ENCODE peak calls at places on chromosome 16, in eight cellular contexts. F, I, O, X, C, H, R and Y are unnamed samples.

GRCh38 chr16:31810863-31811262 is 62.7 kb upstream of the ZNF267 start:
- DNase-seq in I (no peak), C (no peak), R (no peak), O (no peak), X (no peak), F (no peak), H (no peak), Y (no peak)

GRCh38 chr16:10947211-10947787 is 2.9 kb downstream of the CLEC16A start:
- DNase-seq in C (no peak), H (no peak), F (no peak), I (no peak), O (no peak), X (no peak), R (no peak), Y (no peak)

GRCh38 chr16:50683689-50684374 is 2.7 kb upstream of the SNX20 start:
- DNase-seq in R (peak), X (no peak), I (peak), F (peak), C (no peak), H (no peak), O (no peak), Y (no peak)

GRCh38 chr16:4855371-4855770 is 8.1 kb downstream of the UBN1 start:
- DNase-seq in F (no peak), O (no peak), X (no peak), I (no peak), H (no peak), C (no peak), R (no peak), Y (no peak)

GRCh38 chr16:30010817-30011504 is at the start of gene DOC2A:
- DNase-seq in I (no peak), C (no peak), X (peak), O (no peak), F (peak), R (peak), H (no peak), Y (peak)

GRCh38 chr16:84109598-84110325 is 7.0 kb downstream of the MBTPS1 start:
- DNase-seq in X (no peak), C (no peak), R (no peak), H (no peak), I (no peak), O (no peak), F (no peak), Y (no peak)

GRCh38 chr16:75074920-75075687 is 41.5 kb downstream of the LDHD start:
- DNase-seq in X (no peak), I (peak), H (peak), R (peak), F (peak), O (peak), C (no peak), Y (no peak)

GRCh38 chr16:17331071-17331521 is 139.7 kb downstream of the XYLT1 start:
- DNase-seq in I (no peak), X (no peak), O (no peak), R (no peak), H (no peak), F (no peak), C (no peak), Y (no peak)

GRCh38 chr16:66143422-66143821 is 223.1 kb upstream of the CDH5 start:
- DNase-seq in F (no peak), X (no peak), H (no peak), C (no peak), R (no peak), O (no peak), I (no peak), Y (no peak)

GRCh38 chr16:46787909-46788308 is 39.8 kb upstream of the MYLK3 start:
- DNase-seq in X (no peak), R (peak), O (no peak), C (no peak), H (no peak), I (no peak), F (no peak), Y (no peak)

GRCh38 chr16:87297918-87298631 is 19.1 kb downstream of the C16orf95 start:
- DNase-seq in F (no peak), I (peak), H (no peak), C (no peak), R (peak), O (no peak), X (no peak), Y (no peak)

GRCh38 chr16:2895813-2896212 is 12.8 kb downstream of the FLYWCH2 start:
- DNase-seq in I (no peak), F (no peak), X (no peak), C (peak), H (no peak), R (no peak), O (no peak), Y (no peak)

GRCh38 chr16:24730914-24731313 is 1.5 kb downstream of the TNRC6A start:
- DNase-seq in O (no peak), R (no peak), F (no peak), H (no peak), I (no peak), X (no peak), C (no peak), Y (no peak)

GRCh38 chr16:4213721-4214120 is 28.2 kb downstream of the SRL start:
- DNase-seq in X (no peak), C (no peak), H (no peak), F (no peak), I (no peak), O (peak), R (no peak), Y (no peak)

GRCh38 chr16:6725634-6726331 is 606.9 kb upstream of the RBFOX1 start:
- DNase-seq in C (peak), H (no peak), R (no peak), O (no peak), F (no peak), I (no peak), X (no peak), Y (peak)

GRCh38 chr16:51831595-51832352 is 680.7 kb upstream of the SALL1 start:
- DNase-seq in H (no peak), O (no peak), R (no peak), I (no peak), X (no peak), C (no peak), F (no peak), Y (no peak)

GRCh38 chr16:72427786-72428480 is 256.0 kb upstream of the PMFBP1 start:
- DNase-seq in C (no peak), H (no peak), I (no peak), F (no peak), X (no peak), R (no peak), O (no peak), Y (peak)

GRCh38 chr16:77922355-77922754 is 100.0 kb upstream of the CLEC3A start:
- DNase-seq in F (no peak), O (no peak), R (no peak), X (no peak), C (no peak), I (no peak), H (no peak), Y (no peak)

GRCh38 chr16:85028638-85029412 is 1.2 kb downstream of the KIAA0513 start:
- DNase-seq in R (peak), H (peak), C (no peak), I (peak), F (peak), X (no peak), O (peak), Y (no peak)

GRCh38 chr16:66902648-66903543 is 15.8 kb downstream of the CDH16 start:
- DNase-seq in R (no peak), F (no peak), X (no peak), O (no peak), I (no peak), C (no peak), H (no peak), Y (no peak)

GRCh38 chr16:5024632-5025031 is 9.1 kb downstream of the NAGPA start:
- DNase-seq in H (no peak), X (peak), F (no peak), R (no peak), O (no peak), I (no peak), C (peak), Y (no peak)

GRCh38 chr16:85798901-85799496 is 345 bp downstream of the EMC8 start:
- DNase-seq in X (no peak), C (peak), R (peak), I (peak), F (peak), O (peak), H (no peak), Y (no peak)

GRCh38 chr16:727291-727977 is 528 bp downstream of the HAGHL start:
- DNase-seq in C (no peak), F (peak), H (no peak), R (peak), I (no peak), O (no peak), X (no peak), Y (no peak)

GRCh38 chr16:50697881-50698767 is 4.7 kb downstream of the NOD2 start:
- DNase-seq in R (peak), I (peak), F (peak), C (no peak), H (no peak), O (peak), X (no peak), Y (no peak)

GRCh38 chr16:70809392-70810060 is 8.6 kb upstream of the VAC14 start:
- DNase-seq in F (no peak), C (no peak), X (no peak), R (peak), O (no peak), I (no peak), H (no peak), Y (no peak)

GRCh38 chr16:64008131-64008530 is 1113.7 kb downstream of the CDH11 start:
- DNase-seq in X (no peak), H (no peak), O (no peak), F (no peak), C (no peak), R (no peak), I (no peak), Y (no peak)

GRCh38 chr16:1453316-1453715 is 9.0 kb upstream of the CCDC154 start:
- DNase-seq in H (no peak), X (no peak), C (no peak), I (no peak), R (no peak), O (no peak), F (no peak), Y (no peak)

GRCh38 chr16:55439101-55439690 is 39.8 kb upstream of the MMP2 start:
- DNase-seq in H (no peak), F (no peak), R (no peak), C (no peak), I (no peak), X (no peak), O (peak), Y (no peak)

GRCh38 chr16:48064971-48065370 is 90.8 kb downstream of the ABCC12 start:
- DNase-seq in H (no peak), X (no peak), I (no peak), O (no peak), R (no peak), C (no peak), F (no peak), Y (no peak)

GRCh38 chr16:86059253-86060171 is 160.6 kb downstream of the IRF8 start:
- DNase-seq in H (no peak), O (peak), R (no peak), X (no peak), C (no peak), I (no peak), F (no peak), Y (no peak)

GRCh38 chr16:67720236-67720635 is 1.1 kb upstream of the GFOD2 start:
- DNase-seq in O (no peak), F (no peak), C (no peak), I (no peak), X (no peak), H (no peak), R (no peak), Y (no peak)

GRCh38 chr16:18059577-18059976 is 277.0 kb downstream of the NPIPA8 start:
- DNase-seq in C (no peak), H (no peak), I (no peak), X (no peak), F (no peak), R (no peak), O (no peak), Y (no peak)

GRCh38 chr16:82481455-82481854 is 145.3 kb upstream of the CDH13 start:
- DNase-seq in C (no peak), I (no peak), X (no peak), H (no peak), R (no peak), O (peak), F (no peak), Y (no peak)

GRCh38 chr16:80060470-80060869 is 459.9 kb upstream of the MAF start:
- DNase-seq in O (no peak), C (peak), F (no peak), I (peak), R (no peak), H (no peak), X (no peak), Y (no peak)

GRCh38 chr16:73966851-73967250 is 329.8 kb upstream of the PSMD7 start:
- DNase-seq in F (no peak), O (no peak), H (no peak), X (no peak), C (no peak), I (no peak), R (no peak), Y (no peak)

GRCh38 chr16:610513-611381 is 20.0 kb upstream of the WFIKKN1 start:
- DNase-seq in R (no peak), F (peak), H (peak), X (no peak), C (no peak), I (peak), O (no peak), Y (no peak)

GRCh38 chr16:8173111-8173644 is 417.1 kb downstream of the TMEM114 start:
- DNase-seq in X (peak), F (no peak), O (peak), R (peak), H (no peak), C (peak), I (peak), Y (peak)

GRCh38 chr16:234468-235305 is at the start of gene FAM234A:
- DNase-seq in H (peak), O (peak), F (peak), R (peak), C (peak), I (peak), X (peak), Y (peak)

GRCh38 chr16:81495321-81496234 is 51.0 kb downstream of the CMIP start:
- DNase-seq in R (no peak), C (no peak), X (no peak), I (no peak), H (no peak), O (no peak), F (no peak), Y (no peak)